ENCODE peak calls at places on chromosomes 2 and 18, in seven cellular contexts. T is body of pancreas, V is heart right ventricle, B is K562, S is fibroblast of pulmonary artery, M is lower lobe of right lung, A is adrenal gland. I is an unnamed sample.

GRCh38 chr18:49597556-49597955 is 35.7 kb downstream of the LIPG start:
- DNase-seq in T (no peak), V (no peak), B (no peak), S (peak; percentile 44), M (no peak), A (no peak), I (no peak)

GRCh38 chr2:20509766-20510490 is 63.1 kb downstream of the RHOB start:
- DNase-seq in T (no peak), V (no peak), B (peak; percentile 63), S (peak; percentile 13), M (peak; percentile 85), A (no peak), I (peak; percentile 56)

GRCh38 chr2:54401592-54401991 is 54.5 kb upstream of the SPTBN1 start:
- DNase-seq in T (no peak), V (no peak), B (no peak), S (no peak), M (no peak), A (no peak), I (no peak)

GRCh38 chr18:59087391-59087790 is 52.3 kb upstream of the SEC11C start:
- DNase-seq in T (no peak), V (no peak), B (no peak), S (no peak), M (no peak), A (no peak), I (no peak)

GRCh38 chr2:7375901-7376300 is 458.7 kb downstream of the RNF144A start:
- DNase-seq in T (no peak), V (no peak), B (no peak), S (no peak), M (no peak), A (no peak), I (no peak)

GRCh38 chr2:45273412-45274189 is 264.3 kb upstream of the SIX2 start:
- DNase-seq in T (peak; percentile 54), V (no peak), B (no peak), S (no peak), M (no peak), A (no peak), I (no peak)

GRCh38 chr2:29811378-29811777 is 110.0 kb downstream of the ALK start:
- DNase-seq in T (no peak), V (no peak), B (no peak), S (no peak), M (no peak), A (no peak), I (no peak)

GRCh38 chr2:176234216-176234615 is 35.0 kb upstream of the MTX2 start:
- DNase-seq in T (no peak), V (no peak), B (no peak), S (no peak), M (no peak), A (no peak), I (no peak)

GRCh38 chr2:54638103-54638502 is 85.4 kb upstream of the EML6 start:
- DNase-seq in T (no peak), V (no peak), B (no peak), S (no peak), M (no peak), A (no peak), I (no peak)

GRCh38 chr2:101961287-101962242 is 30.2 kb upstream of the IL1R2 start:
- DNase-seq in T (peak; percentile 54), V (peak; percentile 78), B (no peak), S (peak; percentile 100), M (peak; percentile 77), A (peak; percentile 51), I (no peak)

GRCh38 chr2:201057715-201058248 is 13.7 kb downstream of the HYCC2 start:
- DNase-seq in T (no peak), V (no peak), B (no peak), S (peak; percentile 11), M (no peak), A (no peak), I (no peak)

GRCh38 chr2:141041281-141041680 is 1089.5 kb downstream of the LRP1B start:
- DNase-seq in T (no peak), V (no peak), B (no peak), S (peak; percentile 39), M (no peak), A (no peak), I (no peak)

GRCh38 chr2:105870858-105871257 is 126.1 kb downstream of the NCK2 start:
- DNase-seq in T (no peak), V (no peak), B (no peak), S (no peak), M (no peak), A (no peak), I (no peak)

GRCh38 chr18:44759925-44760342 is 79.2 kb downstream of the SETBP1 start:
- DNase-seq in T (no peak), V (no peak), B (no peak), S (no peak), M (no peak), A (no peak), I (no peak)

GRCh38 chr2:239439383-239440315 is 38.8 kb upstream of the HDAC4 start:
- DNase-seq in T (no peak), V (no peak), B (no peak), S (no peak), M (no peak), A (no peak), I (no peak)

GRCh38 chr2:239441724-239442123 is 40.9 kb upstream of the HDAC4 start:
- DNase-seq in T (no peak), V (no peak), B (no peak), S (no peak), M (no peak), A (no peak), I (no peak)

GRCh38 chr2:239442192-239442591 is 41.4 kb upstream of the HDAC4 start:
- DNase-seq in T (no peak), V (no peak), B (no peak), S (no peak), M (no peak), A (no peak), I (no peak)

GRCh38 chr2:239440511-239440959 is 39.7 kb upstream of the HDAC4 start:
- DNase-seq in T (no peak), V (no peak), B (no peak), S (no peak), M (no peak), A (no peak), I (no peak)

DNA sequence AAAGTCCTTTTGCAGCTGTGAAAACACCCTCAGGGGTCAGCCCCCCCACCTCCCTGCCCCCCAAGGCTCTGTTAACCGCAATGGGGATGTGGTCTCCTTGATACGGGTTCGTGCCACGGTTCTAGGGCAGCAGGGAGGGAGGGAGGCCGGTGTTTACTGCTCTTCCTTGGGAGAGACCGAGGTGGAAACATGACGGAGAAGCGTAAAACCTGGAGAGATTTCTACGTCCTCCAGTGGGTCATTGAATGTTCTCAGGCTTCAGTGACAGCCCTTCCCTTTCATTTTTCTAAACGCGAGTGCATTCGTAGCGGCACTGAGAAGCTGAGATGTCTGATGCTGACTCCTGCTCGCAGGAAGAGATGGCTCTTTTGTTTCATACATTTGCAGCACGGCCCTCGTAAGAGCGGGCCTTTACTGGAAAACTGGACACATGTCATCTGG is 40.5 kb upstream of the HDAC4 start:
- DNase-seq in T (no peak), V (no peak), B (no peak), S (no peak), M (no peak), A (no peak), I (no peak)
- H3K4me3 ChIP-seq in T (no peak overlapping the region), V (peak overlapping the region; percentile 24), B (no peak overlapping the region), S (no peak overlapping the region), M (peak overlapping the region; percentile 14), A (no peak overlapping the region), I (no peak overlapping the region)

DNA sequence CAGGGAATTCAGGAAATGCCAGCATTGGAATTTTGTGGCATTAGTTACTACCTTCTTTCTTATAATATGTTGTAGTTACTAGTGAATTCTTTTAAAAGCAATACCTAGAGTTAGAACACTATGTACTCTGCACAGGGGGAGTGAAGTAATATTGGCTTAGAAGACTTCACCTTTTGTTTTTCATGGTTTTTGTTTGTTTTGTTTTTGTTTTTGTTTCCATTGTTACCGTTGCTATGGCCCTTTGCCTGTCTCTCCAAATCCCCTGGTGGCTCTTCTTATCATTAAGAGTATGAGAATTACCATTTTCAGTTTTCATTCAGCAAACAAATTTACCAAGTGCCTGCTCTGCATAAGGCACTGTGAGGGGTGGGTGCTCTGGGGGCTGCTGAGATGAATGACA is 160.1 kb downstream of the HAUS1 start:
- DNase-seq in T (no peak), V (no peak), B (no peak), S (peak; percentile 84), M (no peak), A (no peak), I (no peak)
- H3K4me3 ChIP-seq in T (no peak overlapping the region), V (no peak overlapping the region), B (no peak overlapping the region), S (no peak overlapping the region), M (no peak overlapping the region), A (no peak overlapping the region), I (no peak overlapping the region)

GRCh38 chr2:130316596-130316995 is 26.1 kb upstream of the IMP4 start:
- DNase-seq in T (no peak), V (no peak), B (no peak), S (no peak), M (no peak), A (no peak), I (no peak)

GRCh38 chr2:130313812-130314334 is 28.8 kb upstream of the IMP4 start:
- DNase-seq in T (no peak), V (no peak), B (no peak), S (no peak), M (no peak), A (no peak), I (no peak)

GRCh38 chr2:130319536-130319935 is 23.2 kb upstream of the IMP4 start:
- DNase-seq in T (no peak), V (no peak), B (no peak), S (no peak), M (no peak), A (no peak), I (no peak)

DNA sequence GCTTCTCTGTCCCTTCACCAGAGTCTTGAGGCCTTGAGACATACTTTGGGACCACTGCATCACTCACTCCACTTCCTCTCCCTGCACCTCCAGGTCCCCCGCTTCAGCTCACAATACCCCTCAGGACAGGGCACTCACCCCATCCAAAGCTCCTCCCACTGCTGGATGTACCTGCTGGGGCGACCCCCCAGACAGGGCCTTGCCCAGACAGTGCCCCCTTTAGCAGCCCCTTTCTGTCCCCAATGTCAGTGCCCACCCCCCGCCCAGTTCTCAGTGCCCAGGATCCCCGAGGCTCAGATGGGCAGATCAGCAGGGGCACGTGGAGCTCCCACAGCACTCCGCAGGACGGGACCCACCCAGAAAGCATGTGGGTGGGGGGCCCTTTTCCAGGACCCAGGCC is 23.8 kb upstream of the IMP4 start:
- DNase-seq in T (no peak), V (no peak), B (no peak), S (no peak), M (no peak), A (no peak), I (no peak)
- H3K4me3 ChIP-seq in T (no peak overlapping the region), V (no peak overlapping the region), B (no peak overlapping the region), S (no peak overlapping the region), M (no peak overlapping the region), A (no peak overlapping the region), I (no peak overlapping the region)

DNA sequence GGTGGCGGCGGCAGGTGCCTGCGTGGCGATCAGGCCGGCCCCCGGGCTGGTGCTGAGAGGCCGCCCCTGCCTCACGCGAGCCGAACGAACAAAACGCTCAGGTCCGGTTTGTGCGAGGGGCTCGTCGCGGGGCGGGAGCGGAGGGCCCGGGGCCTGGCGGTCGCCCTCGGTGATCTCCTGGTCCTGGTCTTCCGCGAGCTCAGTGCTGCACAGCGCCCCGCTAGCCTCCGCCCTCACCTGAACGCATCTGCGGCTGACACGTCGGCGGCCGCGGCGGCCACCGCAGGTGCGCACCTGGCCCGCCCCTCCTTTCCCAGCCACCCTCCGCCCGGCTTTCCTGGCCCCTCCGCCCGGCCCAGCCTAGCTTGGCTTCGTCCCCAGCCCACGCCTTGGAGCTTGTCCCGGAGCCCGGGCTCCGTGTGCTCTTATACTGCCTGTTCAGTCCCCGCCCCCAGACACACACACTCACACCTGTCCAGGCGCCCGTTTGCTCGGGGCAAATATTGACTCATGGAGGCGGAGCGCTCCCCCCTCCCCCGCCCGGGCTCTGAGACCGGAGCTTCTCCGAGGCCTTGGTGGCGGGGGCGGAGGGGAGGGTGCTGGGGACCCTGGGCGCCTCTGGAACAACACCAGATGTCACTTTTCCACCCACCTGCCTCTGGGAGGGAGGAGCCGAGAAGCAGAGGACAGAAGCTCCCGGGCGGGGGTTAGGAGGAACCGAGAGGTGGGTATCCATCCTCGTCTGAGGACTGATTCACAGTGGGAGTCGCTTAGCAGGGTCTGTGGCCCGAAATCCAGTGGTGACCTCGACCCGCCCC is 8.6 kb upstream of the CRYBA2 start:
- DNase-seq in T (peak; percentile 99), V (no peak), B (peak; percentile 67), S (no peak), M (peak; percentile 92), A (peak; percentile 78), I (no peak)
- H3K4me3 ChIP-seq in T (peak overlapping the region; percentile 80), V (no peak overlapping the region), B (no peak overlapping the region), S (no peak overlapping the region), M (peak overlapping the region; percentile 45), A (no peak overlapping the region), I (peak overlapping the region; percentile 5)

I was measured in RWPE2.